ENCODE peak calls at places on chromosomes 5 and 9, in six cellular contexts. One of them, this sample, is unnamed.

GRCh38 chr9:114047717-114048116 is 30.4 kb downstream of the AMBP start:
- DNase-seq in IMR-90: no peak
- DNase-seq in H9: peak
- DNase-seq in neuronal stem cell: no peak
- DNase-seq in H1: peak
- DNase-seq in trophoblast cell: peak
- DNase-seq in this sample: peak

GRCh38 chr5:130627145-130627544 is 537.9 kb downstream of the HINT1 start:
- DNase-seq in IMR-90: no peak
- DNase-seq in H9: no peak
- DNase-seq in neuronal stem cell: no peak
- DNase-seq in H1: no peak
- DNase-seq in trophoblast cell: no peak
- DNase-seq in this sample: no peak

GRCh38 chr9:6640268-6641072 is 5.1 kb downstream of the GLDC start:
- DNase-seq in IMR-90: no peak
- DNase-seq in H9: no peak
- DNase-seq in neuronal stem cell: no peak
- DNase-seq in H1: no peak
- DNase-seq in trophoblast cell: no peak
- DNase-seq in this sample: no peak

GRCh38 chr9:124248066-124248465 is 9.7 kb upstream of the NEK6 start:
- DNase-seq in IMR-90: no peak
- DNase-seq in H9: no peak
- DNase-seq in neuronal stem cell: no peak
- DNase-seq in H1: no peak
- DNase-seq in trophoblast cell: no peak
- DNase-seq in this sample: no peak

GRCh38 chr5:35762368-35762767 is 94.3 kb upstream of the IL7R start:
- DNase-seq in IMR-90: peak
- DNase-seq in H9: no peak
- DNase-seq in neuronal stem cell: no peak
- DNase-seq in H1: no peak
- DNase-seq in trophoblast cell: no peak
- DNase-seq in this sample: no peak

GRCh38 chr5:173010547-173011464 is 27.2 kb downstream of the ATP6V0E1 start:
- DNase-seq in IMR-90: peak
- DNase-seq in H9: peak
- DNase-seq in neuronal stem cell: peak
- DNase-seq in H1: peak
- DNase-seq in trophoblast cell: peak
- DNase-seq in this sample: peak

GRCh38 chr5:180541710-180542109 is 47.5 kb downstream of the CNOT6 start:
- DNase-seq in IMR-90: no peak
- DNase-seq in H9: peak
- DNase-seq in neuronal stem cell: no peak
- DNase-seq in H1: no peak
- DNase-seq in trophoblast cell: no peak
- DNase-seq in this sample: no peak

GRCh38 chr9:99787552-99787951 is 34.1 kb upstream of the NR4A3 start:
- DNase-seq in IMR-90: no peak
- DNase-seq in H9: no peak
- DNase-seq in neuronal stem cell: no peak
- DNase-seq in H1: no peak
- DNase-seq in trophoblast cell: no peak
- DNase-seq in this sample: no peak

GRCh38 chr9:37746448-37747270 is 6.9 kb upstream of the TRMT10B start:
- DNase-seq in IMR-90: peak
- DNase-seq in H9: no peak
- DNase-seq in neuronal stem cell: no peak
- DNase-seq in H1: no peak
- DNase-seq in trophoblast cell: no peak
- DNase-seq in this sample: peak

GRCh38 chr5:58114324-58114723 is 345.6 kb downstream of the PLK2 start:
- DNase-seq in IMR-90: peak
- DNase-seq in H9: no peak
- DNase-seq in neuronal stem cell: no peak
- DNase-seq in H1: no peak
- DNase-seq in trophoblast cell: no peak
- DNase-seq in this sample: no peak

GRCh38 chr5:84437673-84438315 is 53.1 kb upstream of the EDIL3 start:
- DNase-seq in IMR-90: peak
- DNase-seq in H9: no peak
- DNase-seq in neuronal stem cell: no peak
- DNase-seq in H1: no peak
- DNase-seq in trophoblast cell: no peak
- DNase-seq in this sample: peak

GRCh38 chr5:150624334-150625163 is 15.9 kb upstream of the SYNPO start:
- DNase-seq in IMR-90: no peak
- DNase-seq in H9: peak
- DNase-seq in neuronal stem cell: no peak
- DNase-seq in H1: no peak
- DNase-seq in trophoblast cell: no peak
- DNase-seq in this sample: no peak

GRCh38 chr9:71106992-71107391 is 14.4 kb downstream of the TRPM3 start:
- DNase-seq in IMR-90: no peak
- DNase-seq in H9: no peak
- DNase-seq in neuronal stem cell: no peak
- DNase-seq in H1: no peak
- DNase-seq in trophoblast cell: no peak
- DNase-seq in this sample: no peak

GRCh38 chr9:128683340-128684064 is 5.5 kb upstream of the SET start:
- DNase-seq in IMR-90: peak
- DNase-seq in H9: peak
- DNase-seq in neuronal stem cell: peak
- DNase-seq in H1: peak
- DNase-seq in trophoblast cell: peak
- DNase-seq in this sample: peak

GRCh38 chr5:132271251-132272246 is 14.1 kb downstream of the PDLIM4 start:
- DNase-seq in IMR-90: no peak
- DNase-seq in H9: peak
- DNase-seq in neuronal stem cell: no peak
- DNase-seq in H1: peak
- DNase-seq in trophoblast cell: no peak
- DNase-seq in this sample: no peak

DNA sequence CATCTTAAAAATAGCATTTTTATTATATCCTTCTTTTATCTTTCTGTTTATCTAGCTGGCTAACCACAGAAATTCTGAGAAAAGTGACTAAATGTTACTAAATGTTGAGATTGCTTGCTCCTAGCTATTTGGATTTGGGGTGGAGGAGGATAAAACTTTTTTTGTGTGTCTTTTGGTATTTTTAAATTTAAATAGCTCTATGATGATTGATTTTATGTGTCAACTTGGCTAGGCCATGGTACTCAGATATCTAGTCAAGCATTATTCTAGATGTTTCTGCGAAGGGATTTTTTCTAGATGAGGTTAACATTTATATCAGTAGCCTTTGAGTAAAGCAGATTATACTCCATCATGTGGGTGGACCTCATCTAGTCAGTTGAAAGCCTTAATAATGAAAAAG is 75.0 kb downstream of the GCNT1 start:
- DNase-seq in IMR-90: peak
- DNase-seq in H9: no peak
- DNase-seq in neuronal stem cell: no peak
- DNase-seq in H1: no peak
- DNase-seq in trophoblast cell: no peak
- DNase-seq in this sample: no peak
- H2AFZ ChIP-seq in IMR-90: no peak
- H2AFZ ChIP-seq in H9: no peak
- H2AFZ ChIP-seq in neuronal stem cell: no peak
- H2AFZ ChIP-seq in H1: no peak
- H2AFZ ChIP-seq in trophoblast cell: no peak
- H2AFZ ChIP-seq in this sample: no peak

DNA sequence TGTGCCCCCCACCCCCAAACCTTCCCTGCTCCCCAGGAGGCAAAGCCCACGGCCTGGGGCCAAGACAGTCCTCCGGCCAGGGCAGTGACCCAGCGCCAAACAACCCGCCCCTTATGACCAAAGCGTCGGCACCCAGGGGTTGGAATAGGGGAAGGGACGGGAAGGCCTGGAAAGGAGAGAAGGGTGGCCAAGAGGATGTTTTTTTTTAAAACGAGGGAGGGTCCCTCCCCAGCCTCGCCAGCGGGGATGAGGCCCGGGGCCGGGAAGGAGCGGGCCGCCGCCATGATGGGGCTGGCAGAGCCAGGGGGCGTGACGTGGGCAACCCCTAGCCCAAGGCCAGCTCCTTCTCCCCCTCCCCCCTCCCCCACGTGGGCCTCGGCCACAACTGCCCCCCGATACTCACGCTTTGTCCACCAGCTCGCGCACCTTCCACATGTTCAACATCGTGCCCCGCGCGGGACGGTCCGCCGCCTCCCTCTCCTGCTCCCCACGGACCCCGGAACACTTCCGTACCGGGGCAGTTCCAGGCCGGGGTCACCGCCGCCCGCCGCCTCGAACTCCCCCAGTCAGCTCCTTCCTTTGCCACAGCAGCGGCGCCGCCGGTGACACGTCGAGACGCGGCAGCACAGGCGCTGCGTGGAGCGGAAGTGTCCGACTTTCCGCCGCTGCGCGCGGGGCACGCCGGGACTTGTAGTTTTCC is at the start of gene CLINT1:
- DNase-seq in IMR-90: peak
- DNase-seq in H9: peak
- DNase-seq in neuronal stem cell: peak
- DNase-seq in H1: peak
- DNase-seq in trophoblast cell: peak
- DNase-seq in this sample: peak
- H3K18ac ChIP-seq in IMR-90: peak
- H3K18ac ChIP-seq in H9: peak
- H3K18ac ChIP-seq in neuronal stem cell: peak
- H3K18ac ChIP-seq in H1: no peak
- H3K18ac ChIP-seq in trophoblast cell: peak
- H3K18ac ChIP-seq in this sample: peak

DNA sequence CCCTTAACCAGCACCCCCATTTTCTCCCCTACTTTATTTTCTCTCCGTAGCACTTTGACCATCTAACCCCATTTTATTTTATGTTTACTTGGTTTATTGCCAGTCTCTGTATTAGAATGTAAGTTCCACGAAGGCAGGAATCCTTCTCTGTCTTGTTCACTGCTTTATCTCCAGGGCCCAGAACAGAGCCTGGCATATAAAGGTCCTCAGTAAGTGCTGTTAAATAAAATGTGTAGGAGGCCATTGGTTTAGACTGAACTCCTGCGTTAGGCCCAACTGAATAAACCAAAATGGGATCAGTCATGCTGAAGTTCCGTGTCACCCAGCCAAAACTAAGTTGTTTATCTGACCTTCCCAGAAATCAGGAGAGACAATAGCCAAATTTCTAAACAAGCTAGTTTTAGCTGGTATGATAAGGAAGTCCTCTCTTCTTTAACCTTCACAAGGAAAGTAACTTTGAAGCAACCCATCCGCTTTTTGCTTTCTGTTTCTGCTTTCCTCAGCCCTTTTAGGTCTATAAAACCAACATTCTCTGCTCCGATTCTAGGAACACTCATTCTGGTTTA is 29.0 kb upstream of the CCNJL start:
- DNase-seq in IMR-90: no peak
- DNase-seq in H9: no peak
- DNase-seq in neuronal stem cell: no peak
- DNase-seq in H1: no peak
- DNase-seq in trophoblast cell: no peak
- DNase-seq in this sample: no peak
- H2AFZ ChIP-seq in IMR-90: no peak
- H2AFZ ChIP-seq in H9: no peak
- H2AFZ ChIP-seq in neuronal stem cell: no peak
- H2AFZ ChIP-seq in H1: no peak
- H2AFZ ChIP-seq in trophoblast cell: no peak
- H2AFZ ChIP-seq in this sample: no peak

DNA sequence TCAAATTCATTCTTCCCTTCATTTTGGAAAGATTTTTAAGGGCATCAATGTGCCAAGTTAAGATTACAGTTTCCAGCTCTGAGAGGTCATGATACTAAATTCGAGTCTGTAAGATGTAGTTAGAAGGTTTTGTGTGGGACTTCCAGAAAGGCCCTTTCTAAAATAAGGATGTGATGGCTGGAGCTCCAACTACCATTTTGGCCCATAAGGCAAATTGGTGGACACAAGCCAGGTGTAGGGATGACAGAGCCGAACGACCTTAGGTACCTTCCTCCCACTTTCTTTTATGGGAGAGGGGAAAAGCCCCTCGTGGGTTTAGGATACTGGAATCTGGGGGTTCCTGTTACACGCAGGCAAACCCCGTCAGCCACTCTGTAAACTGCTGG is 54.3 kb upstream of the PTPDC1 start:
- DNase-seq in IMR-90: no peak
- DNase-seq in H9: no peak
- DNase-seq in neuronal stem cell: no peak
- DNase-seq in H1: no peak
- DNase-seq in trophoblast cell: no peak
- DNase-seq in this sample: no peak
- H3K18ac ChIP-seq in IMR-90: no peak
- H3K18ac ChIP-seq in H9: peak
- H3K18ac ChIP-seq in neuronal stem cell: peak
- H3K18ac ChIP-seq in H1: no peak
- H3K18ac ChIP-seq in trophoblast cell: peak
- H3K18ac ChIP-seq in this sample: peak

GRCh38 chr5:94793816-94794198 is 175.3 kb downstream of the SLF1 start:
- DNase-seq in IMR-90: peak
- DNase-seq in H9: no peak
- DNase-seq in neuronal stem cell: no peak
- DNase-seq in H1: no peak
- DNase-seq in trophoblast cell: peak
- DNase-seq in this sample: peak
- H2AFZ ChIP-seq in IMR-90: no peak
- H2AFZ ChIP-seq in H9: no peak
- H2AFZ ChIP-seq in neuronal stem cell: no peak
- H2AFZ ChIP-seq in H1: no peak
- H2AFZ ChIP-seq in trophoblast cell: no peak
- H2AFZ ChIP-seq in this sample: no peak

GRCh38 chr9:127216888-127217217 is 47.7 kb upstream of the GARNL3 start:
- DNase-seq in IMR-90: no peak
- DNase-seq in H9: no peak
- DNase-seq in neuronal stem cell: no peak
- DNase-seq in H1: no peak
- DNase-seq in trophoblast cell: no peak
- DNase-seq in this sample: no peak
- H3K18ac ChIP-seq in IMR-90: no peak
- H3K18ac ChIP-seq in H9: no peak
- H3K18ac ChIP-seq in neuronal stem cell: no peak
- H3K18ac ChIP-seq in H1: no peak
- H3K18ac ChIP-seq in trophoblast cell: no peak
- H3K18ac ChIP-seq in this sample: no peak

GRCh38 chr5:53779541-53779981 is 219.1 kb downstream of the NDUFS4 start:
- DNase-seq in IMR-90: peak
- DNase-seq in H9: no peak
- DNase-seq in neuronal stem cell: no peak
- DNase-seq in H1: no peak
- DNase-seq in trophoblast cell: no peak
- DNase-seq in this sample: peak
- H2AFZ ChIP-seq in IMR-90: peak
- H2AFZ ChIP-seq in H9: no peak
- H2AFZ ChIP-seq in neuronal stem cell: peak
- H2AFZ ChIP-seq in H1: no peak
- H2AFZ ChIP-seq in trophoblast cell: no peak
- H2AFZ ChIP-seq in this sample: peak

GRCh38 chr9:122900791-122901190 is 4.4 kb downstream of the RC3H2 start:
- DNase-seq in IMR-90: peak
- DNase-seq in H9: no peak
- DNase-seq in neuronal stem cell: no peak
- DNase-seq in H1: no peak
- DNase-seq in trophoblast cell: no peak
- DNase-seq in this sample: peak

GRCh38 chr9:122897969-122898368 is 7.2 kb downstream of the RC3H2 start:
- DNase-seq in IMR-90: peak
- DNase-seq in H9: no peak
- DNase-seq in neuronal stem cell: no peak
- DNase-seq in H1: no peak
- DNase-seq in trophoblast cell: no peak
- DNase-seq in this sample: no peak
- H3K18ac ChIP-seq in IMR-90: no peak
- H3K18ac ChIP-seq in H9: no peak
- H3K18ac ChIP-seq in neuronal stem cell: no peak
- H3K18ac ChIP-seq in H1: no peak
- H3K18ac ChIP-seq in trophoblast cell: no peak
- H3K18ac ChIP-seq in this sample: no peak

This sample was measured in mesenchymal stem cell.